ENCODE peak calls at places on chromosomes 2 and 18, in ten cellular contexts. O is lower lobe of right lung; K is HEK293T; V is glutamatergic neuron; L is mesothelial cell of epicardium; T is stimulated activated naive CD4-positive, alpha-beta T cell; H is NCI-H1930; N is T-helper 1 cell; R is stimulated activated CD8-positive, alpha-beta memory T cell treated with anti-CD3 and anti-CD28 coated beads, Interleukin-7, amount 100 ng/mL, for 48 hours; J is right atrium auricular region. B is an unnamed sample.

GRCh38 chr18:70431203-70431624 is 142.4 kb downstream of the SOCS6 start:
- DNase-seq in O (no peak), K (no peak), V (no peak), L (no peak), T (no peak), H (no peak), N (no peak), R (no peak), J (no peak), B (no peak)

GRCh38 chr18:29361843-29362242 is 1184.9 kb upstream of the CDH2 start:
- DNase-seq in O (no peak), K (peak; percentile 7), V (peak; percentile 18), L (no peak), T (no peak), H (no peak), N (no peak), R (no peak), J (no peak), B (no peak)

GRCh38 chr18:28177828-28178635 is 1.1 kb upstream of the CDH2 start:
- DNase-seq in O (no peak), K (peak; percentile 74), V (peak; percentile 93), L (peak; percentile 76), T (no peak), H (peak; percentile 87), N (no peak), R (no peak), J (no peak), B (no peak)

GRCh38 chr2:64649626-64650025 is 4.1 kb downstream of the SERTAD2 start:
- DNase-seq in O (no peak), K (no peak), V (peak; percentile 47), L (no peak), T (no peak), H (no peak), N (no peak), R (no peak), J (no peak), B (no peak)

GRCh38 chr2:75424936-75425619 is 135.7 kb downstream of the EVA1A start:
- DNase-seq in O (no peak), K (no peak), V (no peak), L (no peak), T (no peak), H (no peak), N (no peak), R (no peak), J (no peak), B (no peak)

GRCh38 chr18:37403100-37403781 is 162.4 kb downstream of the CELF4 start:
- DNase-seq in O (no peak), K (no peak), V (peak; percentile 56), L (no peak), T (no peak), H (no peak), N (no peak), R (no peak), J (peak; percentile 66), B (no peak)

GRCh38 chr2:16069933-16070647 is 129.7 kb downstream of the MYCN start:
- DNase-seq in O (no peak), K (no peak), V (no peak), L (no peak), T (no peak), H (no peak), N (no peak), R (no peak), J (no peak), B (no peak)

GRCh38 chr2:150459281-150459680 is 28.2 kb downstream of the RND3 start:
- DNase-seq in O (no peak), K (no peak), V (no peak), L (no peak), T (no peak), H (no peak), N (no peak), R (no peak), J (no peak), B (no peak)

GRCh38 chr2:217186152-217186551 is 326.3 kb upstream of the TNP1 start:
- DNase-seq in O (no peak), K (no peak), V (no peak), L (no peak), T (no peak), H (no peak), N (no peak), R (no peak), J (peak; percentile 68), B (no peak)

GRCh38 chr2:58289029-58289428 is 47.9 kb upstream of the FANCL start:
- DNase-seq in O (no peak), K (no peak), V (no peak), L (no peak), T (no peak), H (no peak), N (no peak), R (no peak), J (no peak), B (no peak)

GRCh38 chr18:11237066-11237465 is 87.7 kb upstream of the PIEZO2 start:
- DNase-seq in O (no peak), K (no peak), V (peak; percentile 40), L (no peak), T (no peak), H (no peak), N (no peak), R (no peak), J (no peak), B (no peak)

GRCh38 chr2:26619096-26619495 is 22.1 kb downstream of the CIB4 start:
- DNase-seq in O (peak; percentile 21), K (no peak), V (no peak), L (no peak), T (no peak), H (no peak), N (no peak), R (no peak), J (no peak), B (no peak)

GRCh38 chr2:9315280-9315847 is 108.0 kb downstream of the ITGB1BP1 start:
- DNase-seq in O (no peak), K (no peak), V (no peak), L (no peak), T (no peak), H (no peak), N (no peak), R (no peak), J (no peak), B (no peak)

GRCh38 chr2:232504438-232504837 is 15.8 kb upstream of the PRSS56 start:
- DNase-seq in O (no peak), K (no peak), V (no peak), L (no peak), T (no peak), H (no peak), N (no peak), R (no peak), J (no peak), B (no peak)

GRCh38 chr2:158179660-158180059 is 78.0 kb downstream of the UPP2 start:
- DNase-seq in O (no peak), K (no peak), V (no peak), L (no peak), T (no peak), H (no peak), N (no peak), R (no peak), J (no peak), B (no peak)

GRCh38 chr18:63285332-63285731 is 34.2 kb downstream of the BCL2 start:
- DNase-seq in O (no peak), K (no peak), V (no peak), L (no peak), T (no peak), H (no peak), N (no peak), R (no peak), J (no peak), B (no peak)

GRCh38 chr2:101474752-101475384 is at the start of gene RFX8:
- DNase-seq in O (no peak), K (no peak), V (no peak), L (no peak), T (peak; percentile 44), H (no peak), N (no peak), R (peak; percentile 60), J (no peak), B (peak; percentile 19)

GRCh38 chr18:23810396-23810795 is 121.1 kb downstream of the LAMA3 start:
- DNase-seq in O (no peak), K (no peak), V (no peak), L (no peak), T (peak; percentile 6), H (no peak), N (no peak), R (peak; percentile 18), J (no peak), B (no peak)

GRCh38 chr18:58180738-58181353 is 136.8 kb downstream of the NEDD4L start:
- DNase-seq in O (no peak), K (peak; percentile 45), V (peak; percentile 68), L (peak; percentile 69), T (peak; percentile 29), H (peak; percentile 36), N (peak; percentile 48), R (peak; percentile 11), J (no peak), B (peak; percentile 38)

GRCh38 chr2:68855550-68855949 is 15.6 kb downstream of the BMP10 start:
- DNase-seq in O (no peak), K (no peak), V (no peak), L (no peak), T (no peak), H (no peak), N (no peak), R (no peak), J (no peak), B (no peak)

GRCh38 chr2:148362144-148362796 is 282.3 kb upstream of the EPC2 start:
- DNase-seq in O (no peak), K (no peak), V (no peak), L (no peak), T (no peak), H (no peak), N (no peak), R (no peak), J (no peak), B (no peak)

GRCh38 chr2:40128796-40129195 is 323.1 kb downstream of the SLC8A1 start:
- DNase-seq in O (no peak), K (no peak), V (no peak), L (no peak), T (no peak), H (no peak), N (no peak), R (no peak), J (no peak), B (no peak)

GRCh38 chr2:12960671-12961070 is 243.9 kb downstream of the TRIB2 start:
- DNase-seq in O (no peak), K (no peak), V (no peak), L (no peak), T (no peak), H (no peak), N (no peak), R (no peak), J (no peak), B (no peak)

GRCh38 chr18:45526120-45526841 is 89.0 kb upstream of the SLC14A2 start:
- DNase-seq in O (no peak), K (no peak), V (no peak), L (no peak), T (no peak), H (no peak), N (no peak), R (no peak), J (no peak), B (no peak)

GRCh38 chr2:20450201-20451108 is 3.6 kb downstream of the RHOB start:
- DNase-seq in O (no peak), K (no peak), V (peak; percentile 30), L (no peak), T (no peak), H (no peak), N (no peak), R (no peak), J (peak; percentile 87), B (no peak)

GRCh38 chr2:20487030-20487391 is 40.1 kb downstream of the RHOB start:
- DNase-seq in O (no peak), K (no peak), V (no peak), L (no peak), T (no peak), H (no peak), N (no peak), R (no peak), J (no peak), B (no peak)

GRCh38 chr2:233389601-233390125 is 35.4 kb downstream of the DGKD start:
- DNase-seq in O (no peak), K (no peak), V (no peak), L (no peak), T (no peak), H (no peak), N (no peak), R (no peak), J (no peak), B (no peak)

GRCh38 chr2:57842531-57842930 is 204.1 kb upstream of the VRK2 start:
- DNase-seq in O (no peak), K (no peak), V (no peak), L (no peak), T (no peak), H (no peak), N (no peak), R (no peak), J (no peak), B (no peak)

B was measured in immature natural killer cell.